ENCODE peak calls at places on chromosomes 11 and 22, in four cellular contexts. H is HEK293T; E is EL; W is stimulated activated CD8-positive, alpha-beta memory T cell treated with anti-CD3 and anti-CD28 coated beads, Interleukin-15, amount 100 ng/mL, for 24 hours. R is an unnamed sample.
A peak's percentile ranks its signal among the peaks of the same experiment; 100 is the strongest.

GRCh38 chr22:50209893-50210292 is 9.1 kb downstream of the SELENOO start:
- DNase-seq in H (peak; percentile 73), E (peak; percentile 66), W (no peak), R (no peak)

GRCh38 chr11:2931771-2932738 is 2.8 kb upstream of the PHLDA2 start:
- DNase-seq in H (no peak), E (no peak), W (no peak), R (no peak)

GRCh38 chr11:112693781-112694180 is 267.4 kb upstream of the NCAM1 start:
- DNase-seq in H (no peak), E (no peak), W (no peak), R (no peak)

GRCh38 chr11:12717851-12718291 is 43.6 kb downstream of the TEAD1 start:
- DNase-seq in H (no peak), E (no peak), W (no peak), R (no peak)

GRCh38 chr11:95147364-95147905 is 57.8 kb downstream of the ENDOD1 start:
- DNase-seq in H (no peak), E (peak; percentile 89), W (no peak), R (peak; percentile 34)

GRCh38 chr11:76141901-76142300 is 64.4 kb downstream of the WNT11 start:
- DNase-seq in H (no peak), E (no peak), W (no peak), R (no peak)

GRCh38 chr11:12719221-12719620 is 45.0 kb downstream of the TEAD1 start:
- DNase-seq in H (no peak), E (no peak), W (no peak), R (no peak)

GRCh38 chr11:131823772-131824171 is 453.4 kb downstream of the NTM start:
- DNase-seq in H (no peak), E (no peak), W (no peak), R (no peak)

GRCh38 chr11:5367461-5368074 is 16.0 kb upstream of the OR51M1 start:
- DNase-seq in H (no peak), E (peak; percentile 79), W (no peak), R (no peak)

GRCh38 chr11:11697796-11698195 is 76.0 kb upstream of the GALNT18 start:
- DNase-seq in H (no peak), E (no peak), W (no peak), R (no peak)

GRCh38 chr22:25869771-25870170 is 127.8 kb downstream of the MYO18B start:
- DNase-seq in H (no peak), E (no peak), W (no peak), R (no peak)

GRCh38 chr22:42358643-42359558 is 73.3 kb downstream of the NFAM1 start:
- DNase-seq in H (no peak), E (no peak), W (no peak), R (no peak)

GRCh38 chr22:23072035-23072910 is 2.0 kb downstream of the GNAZ start:
- DNase-seq in H (no peak), E (peak; percentile 93), W (no peak), R (no peak)

GRCh38 chr11:61791737-61792309 is 576 bp downstream of the TMEM258 start:
- DNase-seq in H (peak; percentile 56), E (peak; percentile 91), W (no peak), R (peak; percentile 63)

GRCh38 chr11:8779732-8780131 is 97.1 kb downstream of the RPL27A start:
- DNase-seq in H (no peak), E (no peak), W (no peak), R (no peak)

R was measured in HCT116.